ENCODE peak calls at places on chromosome 10, in nine cellular contexts. U is mammary epithelial cell, E is fibroblast of lung, A is colonic mucosa, T is IMR-90, Y is MM.1S, M is H9, J is GM12878, N is PC-3. S is an unnamed sample.

GRCh38 chr10:133377818-133378250 is 1.2 kb upstream of the PAOX start:
- DNase-seq in U (no peak), E (no peak), A (no peak), T (no peak), Y (no peak), M (no peak), J (no peak), N (no peak), S (no peak)

GRCh38 chr10:106355450-106355849 is 809.1 kb downstream of the SORCS1 start:
- DNase-seq in U (no peak), E (no peak), A (no peak), T (no peak), Y (no peak), M (peak), J (no peak), N (peak), S (peak)

GRCh38 chr10:78199759-78200158 is 166.1 kb downstream of the RPS24 start:
- DNase-seq in U (peak), E (no peak), A (no peak), T (no peak), Y (no peak), M (no peak), J (no peak), N (no peak), S (no peak)

GRCh38 chr10:38008006-38008405 is 2.5 kb upstream of the ZNF33A start:
- DNase-seq in U (peak), E (no peak), A (no peak), T (no peak), Y (no peak), M (no peak), J (no peak), N (no peak), S (no peak)

GRCh38 chr10:28442375-28442774 is 90.5 kb upstream of the WAC start:
- DNase-seq in U (no peak), E (no peak), A (no peak), T (no peak), Y (no peak), M (no peak), J (no peak), N (no peak), S (no peak)

GRCh38 chr10:17351506-17351905 is 102.9 kb downstream of the ST8SIA6 start:
- DNase-seq in U (no peak), E (no peak), A (no peak), T (no peak), Y (no peak), M (no peak), J (no peak), N (no peak), S (no peak)

GRCh38 chr10:35127289-35127891 is 744 bp downstream of the CREM start:
- DNase-seq in U (peak), E (peak), A (peak), T (peak), Y (peak), M (no peak), J (no peak), N (peak), S (peak)

GRCh38 chr10:78553792-78554191 is 515.0 kb upstream of the ZMIZ1 start:
- DNase-seq in U (no peak), E (no peak), A (no peak), T (no peak), Y (no peak), M (no peak), J (no peak), N (no peak), S (peak)

GRCh38 chr10:60110739-60111138 is 204.4 kb upstream of the CCDC6 start:
- DNase-seq in U (no peak), E (no peak), A (no peak), T (no peak), Y (no peak), M (no peak), J (no peak), N (no peak), S (no peak)

GRCh38 chr10:95480901-95481491 is 80.2 kb downstream of the SORBS1 start:
- DNase-seq in U (peak), E (no peak), A (no peak), T (no peak), Y (no peak), M (peak), J (no peak), N (no peak), S (peak)

GRCh38 chr10:72285972-72286521 is 12.3 kb downstream of the DDIT4 start:
- DNase-seq in U (no peak), E (peak), A (no peak), T (no peak), Y (no peak), M (no peak), J (no peak), N (no peak), S (no peak)

GRCh38 chr10:120181154-120181553 is 275.9 kb upstream of the PLPP4 start:
- DNase-seq in U (no peak), E (no peak), A (no peak), T (no peak), Y (no peak), M (no peak), J (no peak), N (no peak), S (no peak)

GRCh38 chr10:60943372-60944158 is 420 bp downstream of the RHOBTB1 start:
- DNase-seq in U (peak), E (peak), A (peak), T (peak), Y (peak), M (peak), J (no peak), N (peak), S (peak)

GRCh38 chr10:132540456-132540855 is 2.9 kb downstream of the INPP5A start:
- DNase-seq in U (no peak), E (peak), A (no peak), T (peak), Y (no peak), M (no peak), J (no peak), N (peak), S (no peak)

GRCh38 chr10:129938460-129938859 is 25.6 kb downstream of the EBF3 start:
- DNase-seq in U (no peak), E (no peak), A (no peak), T (no peak), Y (no peak), M (no peak), J (no peak), N (no peak), S (no peak)

GRCh38 chr10:24466616-24466949 is 257.1 kb downstream of the ARHGAP21 start:
- DNase-seq in U (no peak), E (no peak), A (no peak), T (no peak), Y (peak), M (no peak), J (no peak), N (no peak), S (no peak)

GRCh38 chr10:70906031-70906804 is 17.9 kb upstream of the PCBD1 start:
- DNase-seq in U (no peak), E (no peak), A (no peak), T (no peak), Y (no peak), M (no peak), J (no peak), N (no peak), S (no peak)

GRCh38 chr10:13222566-13222965 is 11.6 kb downstream of the UCMA start:
- DNase-seq in U (no peak), E (no peak), A (no peak), T (no peak), Y (no peak), M (no peak), J (no peak), N (no peak), S (no peak)

GRCh38 chr10:8043569-8044306 is 10.8 kb upstream of the GATA3 start:
- DNase-seq in U (no peak), E (no peak), A (no peak), T (no peak), Y (no peak), M (peak), J (no peak), N (no peak), S (peak)

GRCh38 chr10:34916368-34916767 is 101.3 kb upstream of the PARD3 start:
- DNase-seq in U (peak), E (peak), A (no peak), T (peak), Y (no peak), M (no peak), J (no peak), N (peak), S (no peak)

GRCh38 chr10:125064681-125065492 is 95.5 kb downstream of the CTBP2 start:
- DNase-seq in U (peak), E (no peak), A (peak), T (peak), Y (peak), M (no peak), J (peak), N (peak), S (no peak)

GRCh38 chr10:24307696-24308476 is 98.9 kb downstream of the KIAA1217 start:
- DNase-seq in U (no peak), E (no peak), A (no peak), T (no peak), Y (no peak), M (no peak), J (no peak), N (no peak), S (no peak)

GRCh38 chr10:24034571-24034970 is 174.4 kb upstream of the KIAA1217 start:
- DNase-seq in U (no peak), E (no peak), A (peak), T (no peak), Y (no peak), M (no peak), J (no peak), N (no peak), S (no peak)

GRCh38 chr10:121436630-121437311 is 161.5 kb downstream of the FGFR2 start:
- DNase-seq in U (no peak), E (no peak), A (no peak), T (no peak), Y (no peak), M (no peak), J (no peak), N (no peak), S (peak)

GRCh38 chr10:98172073-98172472 is 37.6 kb downstream of the R3HCC1L start:
- DNase-seq in U (no peak), E (peak), A (no peak), T (no peak), Y (no peak), M (no peak), J (no peak), N (no peak), S (no peak)

GRCh38 chr10:119496282-119496681 is 46.2 kb downstream of the RGS10 start:
- DNase-seq in U (no peak), E (no peak), A (no peak), T (no peak), Y (no peak), M (no peak), J (no peak), N (peak), S (no peak)

GRCh38 chr10:131173484-131174210 is 137.9 kb downstream of the TCERG1L start:
- DNase-seq in U (no peak), E (no peak), A (no peak), T (no peak), Y (no peak), M (peak), J (no peak), N (no peak), S (no peak)

GRCh38 chr10:63591600-63592379 is 70.6 kb downstream of the REEP3 start:
- DNase-seq in U (no peak), E (no peak), A (no peak), T (no peak), Y (no peak), M (no peak), J (no peak), N (peak), S (no peak)

GRCh38 chr10:132595850-132596249 is 58.3 kb downstream of the INPP5A start:
- DNase-seq in U (no peak), E (no peak), A (no peak), T (peak), Y (no peak), M (no peak), J (no peak), N (no peak), S (no peak)

GRCh38 chr10:58326967-58327381 is 7.8 kb upstream of the UBE2D1 start:
- DNase-seq in U (no peak), E (peak), A (no peak), T (peak), Y (no peak), M (peak), J (no peak), N (no peak), S (peak)

GRCh38 chr10:69246581-69247312 is 26.6 kb downstream of the HKDC1 start:
- DNase-seq in U (no peak), E (no peak), A (no peak), T (no peak), Y (no peak), M (no peak), J (no peak), N (no peak), S (no peak)

GRCh38 chr10:65394898-65395297 is 1530.9 kb upstream of the LRRTM3 start:
- DNase-seq in U (peak), E (peak), A (no peak), T (no peak), Y (no peak), M (no peak), J (no peak), N (peak), S (no peak)

GRCh38 chr10:125812128-125812527 is 10.9 kb downstream of the UROS start:
- DNase-seq in U (no peak), E (peak), A (no peak), T (peak), Y (no peak), M (no peak), J (no peak), N (peak), S (no peak)

GRCh38 chr10:43160067-43160918 is 22.0 kb downstream of the CSGALNACT2 start:
- DNase-seq in U (peak), E (peak), A (no peak), T (peak), Y (no peak), M (no peak), J (no peak), N (peak), S (no peak)

GRCh38 chr10:30836411-30836810 is 195.3 kb downstream of the ZNF438 start:
- DNase-seq in U (no peak), E (no peak), A (no peak), T (no peak), Y (no peak), M (no peak), J (no peak), N (no peak), S (no peak)

GRCh38 chr10:128274938-128275337 is 148.7 kb upstream of the MKI67 start:
- DNase-seq in U (no peak), E (no peak), A (no peak), T (no peak), Y (peak), M (no peak), J (no peak), N (peak), S (no peak)

GRCh38 chr10:1086787-1087186 is 30.6 kb downstream of the WDR37 start:
- DNase-seq in U (no peak), E (no peak), A (no peak), T (no peak), Y (no peak), M (no peak), J (no peak), N (no peak), S (no peak)

GRCh38 chr10:22417736-22418268 is 72.5 kb downstream of the SPAG6 start:
- DNase-seq in U (no peak), E (no peak), A (no peak), T (no peak), Y (no peak), M (no peak), J (no peak), N (no peak), S (no peak)

GRCh38 chr10:22426653-22427052 is 81.4 kb downstream of the SPAG6 start:
- DNase-seq in U (no peak), E (no peak), A (no peak), T (no peak), Y (no peak), M (no peak), J (no peak), N (no peak), S (no peak)

GRCh38 chr10:22415072-22415471 is 69.8 kb downstream of the SPAG6 start:
- DNase-seq in U (no peak), E (no peak), A (no peak), T (no peak), Y (no peak), M (no peak), J (no peak), N (no peak), S (no peak)

DNA sequence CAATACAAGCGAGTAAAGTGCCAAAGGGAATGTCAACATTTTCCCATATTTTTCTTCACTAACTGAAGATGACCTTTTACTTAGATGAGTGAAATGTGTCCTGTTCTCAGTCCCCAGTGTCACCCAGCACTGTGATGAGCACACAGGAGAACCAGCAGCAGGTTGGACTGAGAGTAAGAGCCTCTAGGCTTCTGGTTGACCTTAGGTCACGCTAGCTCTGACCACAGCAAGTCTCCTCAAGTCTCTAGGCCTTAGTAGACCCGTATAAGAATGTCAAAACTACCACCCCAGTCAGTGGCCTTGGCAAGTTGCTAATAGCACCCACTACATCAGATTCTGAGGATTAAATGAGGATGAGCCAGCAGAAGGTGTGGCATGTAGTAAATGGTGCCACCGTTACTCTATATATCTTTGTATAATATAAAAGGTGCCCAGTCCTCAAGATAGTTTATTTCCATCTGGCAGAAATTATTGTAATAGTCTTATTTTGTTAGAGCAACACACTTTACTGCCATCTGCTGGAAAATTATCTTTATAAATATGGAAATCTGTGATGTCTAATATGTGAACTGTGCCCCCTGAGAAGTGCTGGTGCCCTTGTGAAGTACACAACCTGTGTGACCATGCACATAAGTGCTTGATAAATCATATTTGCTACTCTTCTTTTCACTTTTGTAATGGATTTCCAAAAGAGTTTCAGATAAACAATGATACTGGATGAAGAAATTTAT is 75.7 kb downstream of the SPAG6 start:
- DNase-seq in U (no peak), E (peak), A (no peak), T (peak), Y (peak), M (no peak), J (no peak), N (peak), S (no peak)
- TF ChIP-seq CTCF in U (peak), E (peak), A (no peak), T (peak), Y (peak), M (no peak), J (peak), N (peak), S (no peak)

GRCh38 chr10:117216611-117217195 is 19.4 kb downstream of the KCNK18 start:
- DNase-seq in U (peak), E (peak), A (peak), T (peak), Y (peak), M (peak), J (no peak), N (peak), S (peak)
- H3K9ac ChIP-seq in U (no peak), E (peak), A (peak), T (no peak), Y (peak), M (no peak), J (peak), N (no peak), S (no peak)

GRCh38 chr10:112799726-112800510 is 150.1 kb upstream of the TCF7L2 start:
- DNase-seq in U (no peak), E (no peak), A (no peak), T (no peak), Y (no peak), M (no peak), J (no peak), N (no peak), S (no peak)
- TF ChIP-seq CTCF in U (no peak), E (no peak), A (no peak), T (no peak), Y (no peak), M (no peak), J (no peak), N (no peak), S (no peak)

GRCh38 chr10:47022311-47023131 is 111.3 kb downstream of the PTPN20 start:
- DNase-seq in U (no peak), E (peak), A (no peak), T (no peak), Y (no peak), M (no peak), J (no peak), N (no peak), S (peak)

GRCh38 chr10:47023237-47024045 is 112.2 kb downstream of the PTPN20 start:
- DNase-seq in U (no peak), E (no peak), A (no peak), T (no peak), Y (no peak), M (peak), J (no peak), N (no peak), S (peak)

GRCh38 chr10:47021850-47022249 is 110.6 kb downstream of the PTPN20 start:
- DNase-seq in U (no peak), E (no peak), A (no peak), T (no peak), Y (no peak), M (no peak), J (no peak), N (no peak), S (no peak)

GRCh38 chr10:47019546-47019945 is 108.3 kb downstream of the PTPN20 start:
- DNase-seq in U (no peak), E (no peak), A (no peak), T (no peak), Y (no peak), M (no peak), J (no peak), N (no peak), S (no peak)

GRCh38 chr10:47020491-47020890 is 109.3 kb downstream of the PTPN20 start:
- DNase-seq in U (peak), E (no peak), A (no peak), T (peak), Y (no peak), M (no peak), J (no peak), N (no peak), S (peak)
- H3K9ac ChIP-seq in U (no peak), E (no peak), A (no peak), T (no peak), Y (no peak), M (no peak), J (no peak), N (no peak), S (no peak)

DNA sequence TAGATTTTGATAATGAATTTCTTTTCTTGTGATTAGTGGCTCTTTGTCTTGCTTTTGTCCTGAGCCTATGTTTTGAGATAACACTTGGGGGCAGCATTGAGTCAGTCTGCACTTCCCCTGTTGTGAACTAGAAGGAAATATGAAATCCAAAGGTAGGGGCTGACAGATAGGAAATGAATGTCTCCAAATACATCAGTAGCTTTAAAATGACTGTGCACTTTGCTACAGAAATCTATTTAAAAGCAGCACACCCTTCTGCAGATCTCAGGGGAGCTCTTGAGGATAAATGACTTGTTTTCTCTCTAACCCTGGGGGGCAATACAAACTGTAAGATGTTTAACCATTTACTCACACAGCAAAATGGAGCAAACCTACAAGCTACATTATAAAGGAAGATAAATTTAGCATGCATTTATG is 176.0 kb upstream of the MYO3A start:
- DNase-seq in U (no peak), E (no peak), A (no peak), T (no peak), Y (peak), M (peak), J (no peak), N (peak), S (peak)
- TF ChIP-seq CTCF in U (peak), E (no peak), A (no peak), T (no peak), Y (peak), M (peak), J (peak), N (peak), S (peak)

DNA sequence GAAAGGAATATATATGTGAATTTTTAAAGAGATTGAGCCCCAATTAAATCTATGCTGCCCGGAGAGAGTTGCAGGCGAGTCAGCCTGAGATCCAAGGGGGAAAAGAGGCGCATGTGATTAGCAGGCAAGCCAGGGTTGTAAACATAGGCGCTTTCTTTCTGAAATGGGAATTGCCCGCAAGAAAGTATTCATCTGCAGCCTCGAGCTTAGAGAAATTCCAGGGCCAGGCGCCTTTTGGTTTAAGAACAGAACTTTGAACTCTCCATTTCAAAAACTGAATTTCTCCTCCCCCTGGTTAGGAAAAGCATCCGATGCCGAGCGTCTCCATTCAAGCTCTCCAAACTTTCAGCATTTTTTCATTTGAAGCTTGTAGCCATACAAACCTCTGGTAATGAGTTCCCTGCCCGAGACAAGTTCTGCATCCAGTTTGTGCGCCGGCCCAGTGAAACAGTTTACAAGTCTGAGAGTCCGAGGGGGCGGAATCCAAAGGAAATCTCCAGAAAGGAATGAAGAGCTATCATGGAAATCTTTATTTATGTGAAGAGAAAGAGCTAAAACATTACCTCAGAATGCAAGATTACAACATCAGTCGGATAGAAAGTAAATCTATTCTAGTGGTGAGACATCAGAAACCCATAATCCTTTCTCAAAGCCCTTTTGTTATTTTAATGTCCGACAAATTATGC is 69.9 kb downstream of the FAM204A start:
- DNase-seq in U (no peak), E (peak), A (peak), T (peak), Y (no peak), M (no peak), J (no peak), N (no peak), S (no peak)
- H3K9ac ChIP-seq in U (no peak), E (no peak), A (no peak), T (peak), Y (no peak), M (peak), J (no peak), N (no peak), S (no peak)